ENCODE peak calls at places on chromosomes 13 and 19, in six cellular contexts. R is transverse colon; Y is AG04449; N is fibroblast of lung; I is CD4-positive, alpha-beta memory T cell; G is sigmoid colon. H is an unnamed sample.

GRCh38 chr19:56403764-56404704 is at the start of gene ZNF583:
- DNase-seq in R (peak), Y (peak), N (peak), I (peak), G (peak), H (peak)

GRCh38 chr19:13782537-13782936 is 8.3 kb downstream of the C19orf53 start:
- DNase-seq in R (no peak), Y (no peak), N (peak), I (no peak), G (no peak), H (no peak)

GRCh38 chr13:74987124-74987690 is 494.8 kb downstream of the TBC1D4 start:
- DNase-seq in R (no peak), Y (no peak), N (no peak), I (no peak), G (no peak), H (no peak)

GRCh38 chr13:41554626-41555386 is 97.5 kb downstream of the RGCC start:
- DNase-seq in R (no peak), Y (no peak), N (no peak), I (no peak), G (no peak), H (no peak)

GRCh38 chr19:55526216-55527196 is 10.4 kb downstream of the SBK2 start:
- DNase-seq in R (peak), Y (no peak), N (peak), I (no peak), G (no peak), H (peak)

GRCh38 chr19:53037101-53038097 is 7.1 kb upstream of the ERVV-2 start:
- DNase-seq in R (no peak), Y (no peak), N (peak), I (no peak), G (no peak), H (no peak)

GRCh38 chr19:14147797-14148605 is 11.6 kb upstream of the ASF1B start:
- DNase-seq in R (peak), Y (no peak), N (peak), I (peak), G (peak), H (no peak)

GRCh38 chr13:51737609-51738008 is 66.4 kb downstream of the DHRS12 start:
- DNase-seq in R (no peak), Y (no peak), N (no peak), I (no peak), G (no peak), H (no peak)

GRCh38 chr19:30065680-30066606 is 123.9 kb downstream of the URI1 start:
- DNase-seq in R (peak), Y (no peak), N (no peak), I (no peak), G (no peak), H (no peak)

GRCh38 chr19:46441775-46442332 is 13.1 kb upstream of the PNMA8C start:
- DNase-seq in R (no peak), Y (no peak), N (no peak), I (no peak), G (no peak), H (no peak)

GRCh38 chr13:20901668-20902437 is 693 bp downstream of the XPO4 start:
- DNase-seq in R (peak), Y (no peak), N (peak), I (no peak), G (no peak), H (no peak)

GRCh38 chr19:49579947-49580263 is 451 bp downstream of the NOSIP start:
- DNase-seq in R (no peak), Y (no peak), N (no peak), I (no peak), G (no peak), H (no peak)

GRCh38 chr13:110442946-110443632 is 118.4 kb downstream of the RAB20 start:
- DNase-seq in R (no peak), Y (no peak), N (peak), I (no peak), G (no peak), H (no peak)

GRCh38 chr13:98476538-98476966 is 100.4 kb downstream of the STK24 start:
- DNase-seq in R (peak), Y (peak), N (peak), I (peak), G (peak), H (no peak)

GRCh38 chr13:45784755-45785675 is 66.5 kb downstream of the SIAH3 start:
- DNase-seq in R (no peak), Y (no peak), N (no peak), I (no peak), G (no peak), H (no peak)

GRCh38 chr13:79581870-79582315 is 100.9 kb downstream of the NDFIP2 start:
- DNase-seq in R (no peak), Y (no peak), N (peak), I (no peak), G (no peak), H (no peak)

GRCh38 chr19:42386974-42387707 is 3.0 kb downstream of the CNFN start:
- DNase-seq in R (peak), Y (no peak), N (peak), I (peak), G (peak), H (no peak)

GRCh38 chr13:49407936-49408335 is 35.9 kb downstream of the CAB39L start:
- DNase-seq in R (no peak), Y (no peak), N (no peak), I (no peak), G (no peak), H (no peak)

GRCh38 chr13:98144501-98145350 is 1.8 kb downstream of the FARP1 start:
- DNase-seq in R (no peak), Y (peak), N (peak), I (no peak), G (no peak), H (no peak)

GRCh38 chr13:106612688-106613087 is 44.8 kb upstream of the ARGLU1 start:
- DNase-seq in R (peak), Y (no peak), N (no peak), I (no peak), G (peak), H (no peak)

GRCh38 chr13:113143466-113144254 is 14.8 kb upstream of the PROZ start:
- DNase-seq in R (no peak), Y (no peak), N (no peak), I (no peak), G (no peak), H (no peak)

GRCh38 chr13:33846306-33847062 is 28.5 kb downstream of the RFC3 start:
- DNase-seq in R (no peak), Y (no peak), N (no peak), I (no peak), G (no peak), H (no peak)

GRCh38 chr19:52941941-52942370 is 18.7 kb upstream of the ZNF888 start:
- DNase-seq in R (peak), Y (no peak), N (peak), I (no peak), G (peak), H (no peak)

GRCh38 chr19:14694867-14695266 is 5.0 kb downstream of the ZNF333 start:
- DNase-seq in R (no peak), Y (no peak), N (no peak), I (no peak), G (no peak), H (no peak)

DNA sequence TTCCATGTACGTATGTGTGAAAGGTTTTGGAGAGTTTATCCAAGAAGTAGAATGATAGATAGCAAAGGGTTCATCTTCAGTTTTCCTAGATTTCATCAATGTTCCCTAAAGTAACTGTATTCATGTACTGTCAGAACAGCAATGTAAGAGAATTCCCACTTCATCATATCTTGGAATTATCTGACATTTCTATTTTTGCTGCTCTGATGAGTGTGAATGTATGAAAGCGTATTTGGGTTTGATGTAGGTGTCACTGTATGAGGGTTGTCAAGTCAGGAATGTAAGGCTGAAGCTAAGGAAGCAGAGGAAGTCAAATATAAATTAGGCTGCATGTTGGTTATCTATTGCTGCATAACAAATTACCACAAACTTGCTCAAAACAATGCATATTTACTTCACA is 7.2 kb upstream of the KATNAL1 start:
- DNase-seq in R (no peak), Y (no peak), N (no peak), I (no peak), G (no peak), H (no peak)
- H3K4me3 ChIP-seq in R (no peak), Y (no peak), N (no peak), I (no peak), G (no peak), H (no peak)

DNA sequence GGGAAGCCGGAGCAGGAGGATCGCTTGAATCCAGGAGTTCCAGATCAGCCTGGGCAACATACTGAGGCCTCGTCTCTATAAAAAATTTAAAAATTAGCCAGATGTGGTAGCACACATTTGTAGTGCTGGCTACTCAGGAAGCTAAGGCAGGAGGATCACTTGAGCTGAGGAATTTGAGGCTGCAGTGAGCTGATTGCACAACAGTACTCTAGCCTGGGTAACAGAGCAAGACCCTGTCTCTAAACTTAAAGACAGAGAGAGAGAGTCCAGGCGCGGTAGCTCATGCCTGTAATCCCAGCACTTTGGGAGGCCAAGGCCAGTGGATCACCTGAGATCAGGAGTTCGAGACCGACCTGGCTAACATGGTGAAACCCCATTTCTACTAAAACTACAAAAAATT is 4.4 kb downstream of the IFNL3 start:
- DNase-seq in R (no peak), Y (no peak), N (no peak), I (no peak), G (no peak), H (no peak)
- H3K4me3 ChIP-seq in R (no peak), Y (no peak), N (no peak), I (no peak), G (no peak), H (no peak)

GRCh38 chr13:26758496-26759155 is 2.0 kb downstream of the GPR12 start:
- DNase-seq in R (no peak), Y (no peak), N (no peak), I (no peak), G (no peak), H (no peak)

GRCh38 chr13:26759907-26760834 is at the start of gene GPR12:
- DNase-seq in R (no peak), Y (no peak), N (peak), I (no peak), G (no peak), H (no peak)

GRCh38 chr13:26759156-26759906 is 1.3 kb downstream of the GPR12 start:
- DNase-seq in R (no peak), Y (no peak), N (no peak), I (no peak), G (no peak), H (no peak)

DNA sequence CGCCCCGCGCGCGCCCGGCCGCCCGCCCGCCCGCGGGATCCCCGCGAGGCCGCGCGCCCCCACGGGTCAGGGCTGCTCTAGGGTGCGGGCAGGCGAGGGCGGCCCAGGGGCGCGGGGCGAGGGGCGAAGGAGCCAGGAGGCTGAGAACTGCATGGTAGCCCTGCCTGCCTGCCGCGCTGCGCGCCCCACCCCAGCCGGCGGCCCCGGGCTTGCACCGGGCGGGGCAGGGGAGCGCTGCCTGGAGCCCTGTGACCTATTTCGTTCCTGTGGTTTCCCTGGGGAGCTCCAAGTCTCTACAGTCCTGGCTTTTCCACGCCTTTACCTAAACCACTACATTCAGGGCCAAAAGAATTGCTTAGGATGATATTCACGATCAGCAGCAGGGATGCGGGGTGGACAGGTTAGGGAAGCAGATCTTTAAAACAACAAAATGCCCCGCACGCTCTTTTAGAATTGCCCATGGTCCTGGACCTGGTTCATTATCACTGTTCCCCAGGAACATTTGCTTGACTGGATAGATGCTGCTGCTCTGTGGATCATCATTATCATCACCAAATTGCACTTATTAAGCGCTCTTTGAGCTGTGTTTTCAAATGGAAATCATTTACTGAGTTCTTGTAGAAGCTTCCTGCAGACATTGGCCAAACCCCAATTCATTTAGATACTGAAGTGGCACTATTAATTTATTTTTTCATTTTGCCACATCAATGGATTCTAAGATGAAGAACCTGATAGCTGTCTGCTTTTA is 423 bp upstream of the GPR12 start:
- DNase-seq in R (no peak), Y (no peak), N (peak), I (no peak), G (no peak), H (no peak)
- H3K4me3 ChIP-seq in R (no peak), Y (no peak), N (no peak), I (no peak), G (peak), H (no peak)

GRCh38 chr13:95660981-95661581 is 15.9 kb upstream of the DNAJC3 start:
- DNase-seq in R (no peak), Y (no peak), N (peak), I (no peak), G (no peak), H (no peak)
- H3K4me3 ChIP-seq in R (no peak), Y (no peak), N (no peak), I (no peak), G (no peak), H (no peak)

DNA sequence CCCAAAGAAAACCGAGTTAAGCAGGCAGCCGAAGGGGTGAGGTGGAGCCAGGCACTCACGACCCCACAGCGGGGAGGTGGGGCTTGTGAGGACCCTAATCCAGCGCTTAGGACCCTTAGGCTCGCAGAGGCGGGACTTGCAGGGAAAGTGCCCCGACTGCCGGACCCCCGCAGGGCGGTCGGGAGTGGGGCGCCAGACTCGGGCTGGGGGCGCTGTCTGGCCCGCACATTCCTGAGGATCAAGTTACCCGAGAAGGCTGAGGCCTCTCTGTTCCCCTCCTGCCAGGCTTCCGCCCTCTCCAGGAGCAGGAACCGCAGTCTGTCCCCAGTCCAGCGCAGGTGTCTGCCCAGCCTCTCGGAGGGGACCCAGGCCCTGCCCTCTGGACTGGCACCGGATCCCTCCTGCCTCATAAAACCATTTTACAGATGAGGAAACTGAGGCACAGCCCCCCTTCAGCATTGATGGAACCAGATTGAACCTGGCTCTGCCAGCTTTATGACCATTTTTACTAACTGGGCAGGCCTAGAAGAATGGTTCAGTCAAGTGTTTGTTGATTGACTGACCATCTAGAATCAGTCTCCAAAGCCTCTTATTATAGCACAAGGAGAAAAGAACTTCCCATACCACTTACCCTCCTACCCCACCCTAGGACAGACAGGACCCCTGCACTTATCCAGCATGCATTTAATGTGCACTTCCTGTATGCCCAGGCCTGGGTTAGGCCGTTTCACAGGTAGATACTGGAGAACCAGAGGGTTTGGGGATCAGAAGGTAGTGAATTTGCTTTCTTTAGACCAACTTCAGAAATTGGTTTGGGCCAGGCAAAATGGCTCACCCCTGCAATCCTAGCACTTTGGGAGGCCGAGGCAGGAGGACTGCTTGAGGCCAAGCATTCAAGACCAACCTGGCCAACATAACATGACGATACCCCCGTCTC is 6.7 kb upstream of the JUND start:
- DNase-seq in R (no peak), Y (no peak), N (peak), I (no peak), G (no peak), H (no peak)
- H3K4me3 ChIP-seq in R (no peak), Y (no peak), N (no peak), I (no peak), G (no peak), H (no peak)

DNA sequence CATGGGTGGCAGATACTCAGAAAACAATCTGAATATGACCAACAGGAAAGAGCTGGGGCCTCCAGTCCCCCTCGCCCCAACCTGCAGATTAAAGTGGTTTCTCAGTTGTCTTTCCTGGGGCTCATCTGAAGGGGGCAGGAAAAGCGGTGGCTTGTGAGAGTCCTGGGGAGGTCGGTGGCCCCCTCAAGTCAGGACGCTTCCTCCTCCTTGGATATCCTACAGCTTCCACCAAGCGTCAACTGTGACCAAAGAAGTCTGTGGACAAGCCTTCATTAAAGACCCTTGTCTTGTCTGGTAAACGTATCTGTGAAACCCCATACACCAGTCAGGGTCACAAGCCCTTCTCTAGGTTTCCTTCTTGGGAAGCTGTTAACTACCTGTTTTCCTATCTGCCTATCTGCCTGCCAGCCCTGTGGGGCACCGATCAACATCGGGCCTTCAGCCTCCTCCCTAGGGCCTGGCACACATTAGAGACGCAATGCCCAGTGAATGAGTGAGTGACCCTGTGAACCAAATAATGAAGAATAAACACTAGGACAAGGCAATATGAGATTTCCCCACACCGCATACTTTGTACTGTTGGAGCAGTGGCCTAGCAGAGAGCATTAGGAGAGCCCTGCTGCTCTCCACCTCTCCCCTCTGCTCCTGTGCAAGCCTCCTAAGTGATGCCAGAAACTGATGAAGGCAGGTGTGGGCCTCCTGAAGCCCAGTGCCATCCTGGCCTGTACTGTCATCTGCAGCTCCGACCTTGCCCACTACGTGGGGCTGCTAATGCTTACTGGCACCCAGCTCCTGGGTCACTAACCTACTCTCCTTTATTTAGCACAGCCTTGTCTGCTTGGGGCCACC is 1317.8 kb downstream of the UQCRFS1 start:
- DNase-seq in R (no peak), Y (no peak), N (no peak), I (no peak), G (no peak), H (no peak)
- H3K4me3 ChIP-seq in R (no peak), Y (no peak), N (no peak), I (no peak), G (no peak), H (no peak)

DNA sequence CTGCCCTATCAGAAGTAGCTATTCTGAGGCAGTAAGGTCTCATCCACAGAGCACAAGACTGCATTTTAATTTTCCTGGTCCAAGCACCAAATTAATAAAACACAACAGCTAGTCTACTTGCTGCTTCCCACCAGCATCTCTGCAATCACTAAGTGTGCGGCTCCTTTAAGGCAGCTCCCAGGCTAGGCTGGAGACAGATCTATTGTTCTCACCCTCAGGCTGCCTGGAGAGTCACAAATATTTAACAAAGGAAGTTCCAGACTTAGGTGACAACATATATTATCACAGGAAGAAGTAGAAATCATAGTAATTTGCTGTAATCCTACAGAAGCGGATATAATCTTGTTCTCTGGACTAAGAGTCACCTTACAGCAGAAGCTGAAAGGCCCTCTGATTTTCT is 2.2 kb upstream of the EID2 start:
- DNase-seq in R (no peak), Y (no peak), N (no peak), I (no peak), G (no peak), H (no peak)
- H3K4me3 ChIP-seq in R (no peak), Y (no peak), N (no peak), I (no peak), G (no peak), H (no peak)

DNA sequence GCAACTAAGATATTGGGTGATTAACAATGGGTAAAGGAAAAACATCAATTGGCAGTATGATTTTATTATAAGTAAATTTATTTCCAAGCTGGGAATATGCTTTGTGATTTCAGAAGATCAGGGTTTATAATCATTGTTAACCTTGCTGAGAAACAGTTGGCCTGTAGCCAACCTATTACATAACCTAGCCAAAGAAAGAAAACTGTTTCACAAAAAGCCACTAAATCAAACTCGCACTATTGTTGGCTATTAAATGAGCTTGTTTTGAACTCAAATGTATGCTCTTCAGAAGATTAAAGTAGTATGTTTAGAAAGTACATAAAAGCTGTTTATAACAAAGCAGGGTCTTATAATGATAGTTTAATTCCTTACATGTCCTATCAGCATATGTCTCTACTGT is 151.7 kb downstream of the LHFPL6 start:
- DNase-seq in R (no peak), Y (no peak), N (peak), I (no peak), G (no peak), H (peak)
- H3K4me3 ChIP-seq in R (no peak), Y (no peak), N (no peak), I (no peak), G (no peak), H (no peak)

GRCh38 chr13:114259374-114259773 is 22.0 kb upstream of the UPF3A start:
- DNase-seq in R (no peak), Y (no peak), N (no peak), I (no peak), G (no peak), H (no peak)
- H3K4me3 ChIP-seq in R (no peak), Y (no peak), N (no peak), I (no peak), G (no peak), H (no peak)